ENCODE peak calls at places on chromosomes 6 and 20, in six cellular contexts. R is GM23248, X is endothelial cell of umbilical vein, H is A549, D is neural progenitor cell, B is PC-3. V is an unnamed sample.

GRCh38 chr6:43962458-43962857 is 164.8 kb downstream of the MRPL14 start:
- DNase-seq in R (peak), X (no peak), H (no peak), D (no peak), B (no peak), V (no peak)

GRCh38 chr20:57600324-57601210 is 19.7 kb downstream of the ZBP1 start:
- DNase-seq in R (peak), X (no peak), H (no peak), D (no peak), B (peak), V (no peak)

GRCh38 chr20:63495771-63496403 is 3.0 kb downstream of the EEF1A2 start:
- DNase-seq in R (peak), X (peak), H (peak), D (peak), B (peak), V (peak)

GRCh38 chr20:13348301-13349239 is 127.5 kb downstream of the ISM1 start:
- DNase-seq in R (peak), X (no peak), H (no peak), D (no peak), B (no peak), V (peak)

GRCh38 chr6:167532410-167533294 is 207.8 kb downstream of the TTLL2 start:
- DNase-seq in R (no peak), X (no peak), H (no peak), D (no peak), B (no peak), V (no peak)

GRCh38 chr6:52552278-52552643 is 24.6 kb downstream of the TRAM2 start:
- DNase-seq in R (no peak), X (no peak), H (no peak), D (no peak), B (no peak), V (no peak)

GRCh38 chr6:122297010-122297409 is 102.4 kb upstream of the HSF2 start:
- DNase-seq in R (no peak), X (no peak), H (no peak), D (no peak), B (no peak), V (no peak)

GRCh38 chr6:13575377-13575775 is 975 bp downstream of the SIRT5 start:
- DNase-seq in R (no peak), X (no peak), H (no peak), D (no peak), B (no peak), V (no peak)

GRCh38 chr20:57225830-57226229 is 40.6 kb downstream of the BMP7 start:
- DNase-seq in R (no peak), X (no peak), H (no peak), D (no peak), B (no peak), V (no peak)

GRCh38 chr20:31523361-31524283 is 9.4 kb downstream of the HM13 start:
- DNase-seq in R (peak), X (peak), H (no peak), D (no peak), B (no peak), V (peak)

GRCh38 chr6:7974932-7975763 is 64.6 kb upstream of the TXNDC5 start:
- DNase-seq in R (peak), X (peak), H (peak), D (no peak), B (peak), V (peak)

GRCh38 chr20:11274137-11274536 is 600.3 kb upstream of the JAG1 start:
- DNase-seq in R (peak), X (peak), H (peak), D (peak), B (peak), V (peak)

GRCh38 chr6:161228911-161229591 is 44.8 kb downstream of the AGPAT4 start:
- DNase-seq in R (peak), X (peak), H (no peak), D (peak), B (peak), V (peak)

GRCh38 chr6:13513606-13514502 is 26.5 kb upstream of the GFOD1 start:
- DNase-seq in R (no peak), X (no peak), H (no peak), D (no peak), B (no peak), V (peak)

GRCh38 chr6:119350202-119351004 is 842 bp upstream of the MAN1A1 start:
- DNase-seq in R (peak), X (peak), H (no peak), D (no peak), B (peak), V (peak)

GRCh38 chr20:38961530-38962043 is 557 bp upstream of the DHX35 start:
- DNase-seq in R (no peak), X (no peak), H (peak), D (peak), B (no peak), V (no peak)

GRCh38 chr20:50635676-50636600 is 55.4 kb downstream of the RIPOR3 start:
- DNase-seq in R (peak), X (peak), H (peak), D (peak), B (peak), V (peak)

GRCh38 chr6:149463781-149464180 is 21.0 kb downstream of the ZC3H12D start:
- DNase-seq in R (peak), X (no peak), H (no peak), D (no peak), B (no peak), V (peak)

GRCh38 chr6:25058387-25058786 is 122.6 kb upstream of the RIPOR2 start:
- DNase-seq in R (no peak), X (no peak), H (no peak), D (no peak), B (no peak), V (no peak)

GRCh38 chr6:12009904-12010634 is 2.0 kb upstream of the HIVEP1 start:
- DNase-seq in R (peak), X (peak), H (no peak), D (no peak), B (peak), V (peak)

GRCh38 chr6:28252507-28252975 is 472 bp upstream of the ZKSCAN4 start:
- DNase-seq in R (no peak), X (no peak), H (no peak), D (peak), B (no peak), V (no peak)

GRCh38 chr20:1478566-1478965 is 11.9 kb upstream of the NSFL1C start:
- DNase-seq in R (peak), X (peak), H (peak), D (no peak), B (peak), V (peak)

DNA sequence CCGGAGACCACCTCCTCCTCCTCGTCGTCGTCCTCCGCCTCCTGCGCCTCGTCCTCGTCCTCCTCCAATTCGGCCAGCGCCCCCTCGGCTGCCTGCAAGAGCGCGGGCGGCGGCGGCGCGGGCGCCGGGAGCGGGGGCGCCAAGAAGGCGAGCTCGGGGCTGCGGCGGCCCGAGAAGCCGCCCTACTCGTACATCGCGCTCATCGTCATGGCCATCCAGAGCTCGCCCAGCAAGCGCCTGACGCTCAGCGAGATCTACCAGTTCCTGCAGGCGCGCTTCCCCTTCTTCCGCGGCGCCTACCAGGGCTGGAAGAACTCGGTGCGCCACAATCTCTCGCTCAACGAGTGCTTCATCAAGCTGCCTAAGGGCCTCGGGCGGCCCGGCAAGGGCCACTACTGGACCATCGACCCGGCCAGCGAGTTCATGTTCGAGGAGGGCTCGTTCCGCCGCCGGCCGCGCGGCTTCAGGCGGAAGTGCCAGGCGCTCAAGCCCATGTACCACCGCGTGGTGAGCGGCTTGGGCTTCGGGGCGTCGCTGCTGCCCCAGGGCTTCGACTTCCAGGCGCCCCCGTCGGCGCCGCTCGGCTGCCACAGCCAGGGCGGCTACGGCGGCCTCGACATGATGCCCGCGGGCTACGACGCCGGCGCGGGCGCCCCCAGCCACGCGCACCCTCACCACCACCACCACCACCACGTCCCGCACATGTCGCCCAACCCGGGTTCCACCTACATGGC is 862 bp downstream of the FOXF2 start:
- DNase-seq in R (peak), X (peak), H (no peak), D (peak), B (no peak), V (peak)
- H3K4me2 ChIP-seq in R (peak), X (no peak), H (peak), D (peak), B (no peak), V (peak)

GRCh38 chr6:45382391-45382790 is 4.7 kb upstream of the SUPT3H start:
- DNase-seq in R (no peak), X (no peak), H (no peak), D (no peak), B (no peak), V (no peak)

GRCh38 chr6:45387236-45387635 is 9.5 kb upstream of the SUPT3H start:
- DNase-seq in R (peak), X (no peak), H (no peak), D (no peak), B (peak), V (peak)

GRCh38 chr6:45388328-45388727 is 10.6 kb upstream of the SUPT3H start:
- DNase-seq in R (peak), X (no peak), H (no peak), D (no peak), B (peak), V (peak)
- H3K4me2 ChIP-seq in R (peak), X (no peak), H (no peak), D (no peak), B (no peak), V (no peak)

GRCh38 chr6:53673138-53673801 is 7.7 kb upstream of the KLHL31 start:
- DNase-seq in R (peak), X (peak), H (peak), D (no peak), B (peak), V (peak)
- H3K4me2 ChIP-seq in R (no peak), X (peak), H (peak), D (no peak), B (peak), V (peak)

DNA sequence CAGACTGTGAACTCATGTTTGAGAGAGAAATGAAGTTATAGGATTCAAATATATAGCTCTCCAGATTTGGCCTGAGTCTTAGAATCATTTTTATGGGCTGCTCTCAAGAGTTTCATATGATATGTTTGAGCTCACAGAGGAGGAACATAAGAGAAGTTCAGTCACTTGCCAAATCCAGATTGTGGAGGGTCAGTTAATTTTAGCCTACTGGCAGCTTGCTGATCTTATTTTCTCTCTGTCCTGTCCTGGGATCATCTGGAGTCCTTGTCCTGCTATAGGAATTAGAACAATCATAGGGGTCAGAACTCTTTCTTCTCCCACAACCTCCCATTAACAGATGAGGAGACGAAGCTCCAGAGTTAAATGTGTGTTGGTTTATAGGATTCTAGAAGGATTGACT is 186.2 kb upstream of the SUPT3H start:
- DNase-seq in R (no peak), X (no peak), H (no peak), D (no peak), B (no peak), V (no peak)
- H3K4me2 ChIP-seq in R (no peak), X (no peak), H (no peak), D (no peak), B (no peak), V (no peak)

DNA sequence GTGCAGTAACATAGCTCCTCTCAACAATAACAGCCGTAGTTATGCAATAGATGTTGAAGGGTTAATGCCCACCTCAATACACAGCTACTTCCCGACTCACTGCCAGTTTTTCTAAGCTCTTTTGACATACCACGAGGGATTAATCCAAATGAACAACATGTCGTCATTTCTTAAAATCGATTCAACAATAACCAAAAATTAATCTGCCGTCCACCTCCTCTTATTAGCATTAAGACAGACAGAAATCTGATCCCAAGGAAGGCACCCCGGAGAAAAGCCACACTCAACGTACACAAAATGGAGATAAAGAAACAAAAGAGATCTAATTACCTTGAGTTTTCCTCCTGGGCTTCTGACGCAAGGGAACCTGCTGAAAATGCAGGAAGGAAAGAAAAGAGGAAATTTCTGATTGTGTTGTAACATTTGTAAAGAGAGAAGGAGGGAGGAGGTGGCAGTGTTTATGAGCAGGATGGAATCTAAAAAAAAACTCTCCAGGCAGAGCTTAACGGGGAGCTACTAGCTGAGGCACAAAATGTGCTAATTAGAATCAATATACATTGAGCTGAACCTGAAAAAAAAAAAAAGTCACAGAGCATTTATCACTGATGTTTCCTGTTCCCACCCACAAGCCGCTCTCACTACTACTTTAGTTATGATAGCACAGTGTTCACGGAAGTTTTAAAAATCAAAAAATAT is 109.3 kb downstream of the IPCEF1 start:
- DNase-seq in R (no peak), X (peak), H (no peak), D (peak), B (no peak), V (no peak)
- H3K4me2 ChIP-seq in R (no peak), X (peak), H (no peak), D (peak), B (no peak), V (no peak)

DNA sequence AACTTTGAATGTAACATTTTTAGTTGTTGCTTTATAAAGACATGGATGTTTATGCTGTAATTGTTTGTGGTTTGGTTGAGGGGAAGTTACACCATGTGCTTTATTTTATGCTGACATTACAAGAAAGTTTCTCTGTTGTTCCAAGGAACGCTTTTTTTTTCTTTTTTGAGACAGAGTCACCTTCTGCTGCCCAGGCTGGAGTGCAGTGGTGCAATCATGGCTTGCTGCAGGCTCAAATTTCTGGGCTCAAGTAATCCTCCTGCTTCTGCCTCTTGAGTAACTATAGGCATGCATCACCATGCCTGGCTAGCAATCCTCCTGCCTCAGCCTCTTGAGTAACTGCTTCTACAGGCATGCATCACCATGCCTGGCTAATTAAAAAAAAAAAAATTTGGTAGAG is 21.0 kb upstream of the IFNGR1 start:
- DNase-seq in R (peak), X (no peak), H (no peak), D (no peak), B (no peak), V (peak)
- H3K4me2 ChIP-seq in R (no peak), X (no peak), H (peak), D (no peak), B (no peak), V (no peak)

GRCh38 chr6:151372164-151372563 is 19.2 kb downstream of the ZBTB2 start:
- DNase-seq in R (no peak), X (no peak), H (no peak), D (no peak), B (no peak), V (no peak)
- H3K4me2 ChIP-seq in R (no peak), X (no peak), H (no peak), D (no peak), B (no peak), V (no peak)